ENCODE peak calls at places on chromosomes 3 and 15, in seven cellular contexts. One of them, this sample, is unnamed.

GRCh38 chr3:194985031-194985578 is 285.9 kb downstream of the XXYLT1 start:
- DNase-seq in naive B cell: no peak
- DNase-seq in GM23248: peak
- DNase-seq in astrocyte of the spinal cord: peak
- DNase-seq in amniotic stem cell: no peak
- DNase-seq in endothelial cell: peak
- DNase-seq in stimulated activated CD4-positive, alpha-beta T cell treated with anti-CD3 and anti-CD28 coated beads, Interleukin-1b, Interleukin-23, amount 100 ng/mL, for 1 hour: no peak
- DNase-seq in this sample: peak

GRCh38 chr3:85821130-85821756 is 862.5 kb downstream of the CADM2 start:
- DNase-seq in astrocyte of the spinal cord: peak
- DNase-seq in amniotic stem cell: no peak
- DNase-seq in GM23248: peak
- DNase-seq in stimulated activated CD4-positive, alpha-beta T cell treated with anti-CD3 and anti-CD28 coated beads, Interleukin-1b, Interleukin-23, amount 100 ng/mL, for 1 hour: no peak
- DNase-seq in naive B cell: no peak
- DNase-seq in endothelial cell: peak
- DNase-seq in this sample: no peak

GRCh38 chr15:101497017-101497416 is 7.5 kb upstream of the PCSK6 start:
- DNase-seq in stimulated activated CD4-positive, alpha-beta T cell treated with anti-CD3 and anti-CD28 coated beads, Interleukin-1b, Interleukin-23, amount 100 ng/mL, for 1 hour: no peak
- DNase-seq in GM23248: no peak
- DNase-seq in astrocyte of the spinal cord: no peak
- DNase-seq in endothelial cell: no peak
- DNase-seq in naive B cell: no peak
- DNase-seq in amniotic stem cell: no peak
- DNase-seq in this sample: no peak

GRCh38 chr3:27939940-27940339 is 217.8 kb upstream of the EOMES start:
- DNase-seq in astrocyte of the spinal cord: peak
- DNase-seq in GM23248: peak
- DNase-seq in endothelial cell: no peak
- DNase-seq in stimulated activated CD4-positive, alpha-beta T cell treated with anti-CD3 and anti-CD28 coated beads, Interleukin-1b, Interleukin-23, amount 100 ng/mL, for 1 hour: no peak
- DNase-seq in amniotic stem cell: no peak
- DNase-seq in naive B cell: no peak
- DNase-seq in this sample: no peak

GRCh38 chr3:140816372-140816771 is 125.3 kb upstream of the SLC25A36 start:
- DNase-seq in naive B cell: peak
- DNase-seq in endothelial cell: no peak
- DNase-seq in GM23248: no peak
- DNase-seq in amniotic stem cell: no peak
- DNase-seq in astrocyte of the spinal cord: no peak
- DNase-seq in stimulated activated CD4-positive, alpha-beta T cell treated with anti-CD3 and anti-CD28 coated beads, Interleukin-1b, Interleukin-23, amount 100 ng/mL, for 1 hour: no peak
- DNase-seq in this sample: no peak

GRCh38 chr3:183330881-183331280 is 77.8 kb downstream of the B3GNT5 start:
- DNase-seq in stimulated activated CD4-positive, alpha-beta T cell treated with anti-CD3 and anti-CD28 coated beads, Interleukin-1b, Interleukin-23, amount 100 ng/mL, for 1 hour: no peak
- DNase-seq in astrocyte of the spinal cord: no peak
- DNase-seq in naive B cell: no peak
- DNase-seq in GM23248: no peak
- DNase-seq in amniotic stem cell: no peak
- DNase-seq in endothelial cell: no peak
- DNase-seq in this sample: no peak

GRCh38 chr3:195806916-195807231 is 4.9 kb downstream of the MUC4 start:
- DNase-seq in stimulated activated CD4-positive, alpha-beta T cell treated with anti-CD3 and anti-CD28 coated beads, Interleukin-1b, Interleukin-23, amount 100 ng/mL, for 1 hour: no peak
- DNase-seq in endothelial cell: no peak
- DNase-seq in GM23248: no peak
- DNase-seq in naive B cell: no peak
- DNase-seq in amniotic stem cell: no peak
- DNase-seq in astrocyte of the spinal cord: no peak
- DNase-seq in this sample: no peak

GRCh38 chr3:15989419-15989818 is 185.1 kb upstream of the GALNT15 start:
- DNase-seq in GM23248: peak
- DNase-seq in astrocyte of the spinal cord: no peak
- DNase-seq in naive B cell: no peak
- DNase-seq in amniotic stem cell: no peak
- DNase-seq in endothelial cell: no peak
- DNase-seq in stimulated activated CD4-positive, alpha-beta T cell treated with anti-CD3 and anti-CD28 coated beads, Interleukin-1b, Interleukin-23, amount 100 ng/mL, for 1 hour: no peak
- DNase-seq in this sample: no peak

GRCh38 chr3:31610700-31611275 is 78.1 kb downstream of the STT3B start:
- DNase-seq in amniotic stem cell: peak
- DNase-seq in GM23248: peak
- DNase-seq in stimulated activated CD4-positive, alpha-beta T cell treated with anti-CD3 and anti-CD28 coated beads, Interleukin-1b, Interleukin-23, amount 100 ng/mL, for 1 hour: no peak
- DNase-seq in naive B cell: no peak
- DNase-seq in astrocyte of the spinal cord: peak
- DNase-seq in endothelial cell: peak
- DNase-seq in this sample: no peak

GRCh38 chr15:70587896-70588567 is 175.3 kb downstream of the UACA start:
- DNase-seq in GM23248: no peak
- DNase-seq in amniotic stem cell: no peak
- DNase-seq in astrocyte of the spinal cord: no peak
- DNase-seq in endothelial cell: no peak
- DNase-seq in naive B cell: no peak
- DNase-seq in stimulated activated CD4-positive, alpha-beta T cell treated with anti-CD3 and anti-CD28 coated beads, Interleukin-1b, Interleukin-23, amount 100 ng/mL, for 1 hour: no peak
- DNase-seq in this sample: no peak

GRCh38 chr3:16897254-16897926 is 12.6 kb downstream of the PLCL2 start:
- DNase-seq in astrocyte of the spinal cord: no peak
- DNase-seq in endothelial cell: no peak
- DNase-seq in GM23248: no peak
- DNase-seq in naive B cell: peak
- DNase-seq in stimulated activated CD4-positive, alpha-beta T cell treated with anti-CD3 and anti-CD28 coated beads, Interleukin-1b, Interleukin-23, amount 100 ng/mL, for 1 hour: no peak
- DNase-seq in amniotic stem cell: no peak
- DNase-seq in this sample: no peak

GRCh38 chr15:38817427-38818155 is 253.0 kb upstream of the RASGRP1 start:
- DNase-seq in GM23248: peak
- DNase-seq in endothelial cell: peak
- DNase-seq in astrocyte of the spinal cord: peak
- DNase-seq in naive B cell: peak
- DNase-seq in amniotic stem cell: peak
- DNase-seq in stimulated activated CD4-positive, alpha-beta T cell treated with anti-CD3 and anti-CD28 coated beads, Interleukin-1b, Interleukin-23, amount 100 ng/mL, for 1 hour: peak
- DNase-seq in this sample: peak

GRCh38 chr15:55627730-55628368 is 39.7 kb upstream of the PYGO1 start:
- DNase-seq in astrocyte of the spinal cord: peak
- DNase-seq in stimulated activated CD4-positive, alpha-beta T cell treated with anti-CD3 and anti-CD28 coated beads, Interleukin-1b, Interleukin-23, amount 100 ng/mL, for 1 hour: no peak
- DNase-seq in amniotic stem cell: peak
- DNase-seq in naive B cell: no peak
- DNase-seq in GM23248: peak
- DNase-seq in endothelial cell: no peak
- DNase-seq in this sample: peak

GRCh38 chr3:176994876-176995781 is 202.2 kb downstream of the TBL1XR1 start:
- DNase-seq in naive B cell: no peak
- DNase-seq in amniotic stem cell: no peak
- DNase-seq in stimulated activated CD4-positive, alpha-beta T cell treated with anti-CD3 and anti-CD28 coated beads, Interleukin-1b, Interleukin-23, amount 100 ng/mL, for 1 hour: no peak
- DNase-seq in GM23248: no peak
- DNase-seq in astrocyte of the spinal cord: no peak
- DNase-seq in endothelial cell: no peak
- DNase-seq in this sample: no peak

GRCh38 chr15:62512906-62513305 is 347.8 kb upstream of the C2CD4B start:
- DNase-seq in naive B cell: no peak
- DNase-seq in endothelial cell: no peak
- DNase-seq in astrocyte of the spinal cord: no peak
- DNase-seq in GM23248: no peak
- DNase-seq in amniotic stem cell: no peak
- DNase-seq in stimulated activated CD4-positive, alpha-beta T cell treated with anti-CD3 and anti-CD28 coated beads, Interleukin-1b, Interleukin-23, amount 100 ng/mL, for 1 hour: no peak
- DNase-seq in this sample: no peak

GRCh38 chr3:194577985-194578905 is 55.0 kb downstream of the TMEM44 start:
- DNase-seq in naive B cell: no peak
- DNase-seq in stimulated activated CD4-positive, alpha-beta T cell treated with anti-CD3 and anti-CD28 coated beads, Interleukin-1b, Interleukin-23, amount 100 ng/mL, for 1 hour: no peak
- DNase-seq in astrocyte of the spinal cord: peak
- DNase-seq in GM23248: peak
- DNase-seq in endothelial cell: no peak
- DNase-seq in amniotic stem cell: peak
- DNase-seq in this sample: peak

GRCh38 chr3:66322436-66322835 is 101.6 kb downstream of the SLC25A26 start:
- DNase-seq in endothelial cell: no peak
- DNase-seq in astrocyte of the spinal cord: no peak
- DNase-seq in amniotic stem cell: no peak
- DNase-seq in naive B cell: no peak
- DNase-seq in GM23248: peak
- DNase-seq in stimulated activated CD4-positive, alpha-beta T cell treated with anti-CD3 and anti-CD28 coated beads, Interleukin-1b, Interleukin-23, amount 100 ng/mL, for 1 hour: no peak
- DNase-seq in this sample: no peak

GRCh38 chr15:64921711-64922110 is 10.0 kb downstream of the ANKDD1A start:
- DNase-seq in endothelial cell: no peak
- DNase-seq in astrocyte of the spinal cord: no peak
- DNase-seq in amniotic stem cell: no peak
- DNase-seq in GM23248: no peak
- DNase-seq in naive B cell: no peak
- DNase-seq in stimulated activated CD4-positive, alpha-beta T cell treated with anti-CD3 and anti-CD28 coated beads, Interleukin-1b, Interleukin-23, amount 100 ng/mL, for 1 hour: no peak
- DNase-seq in this sample: no peak

GRCh38 chr3:11601446-11602241 is 42.1 kb downstream of the VGLL4 start:
- DNase-seq in naive B cell: peak
- DNase-seq in endothelial cell: no peak
- DNase-seq in GM23248: peak
- DNase-seq in amniotic stem cell: no peak
- DNase-seq in astrocyte of the spinal cord: peak
- DNase-seq in stimulated activated CD4-positive, alpha-beta T cell treated with anti-CD3 and anti-CD28 coated beads, Interleukin-1b, Interleukin-23, amount 100 ng/mL, for 1 hour: no peak
- DNase-seq in this sample: peak

GRCh38 chr15:98649621-98649995 is 1.3 kb downstream of the IGF1R start:
- DNase-seq in naive B cell: peak
- DNase-seq in astrocyte of the spinal cord: no peak
- DNase-seq in amniotic stem cell: no peak
- DNase-seq in endothelial cell: peak
- DNase-seq in GM23248: peak
- DNase-seq in stimulated activated CD4-positive, alpha-beta T cell treated with anti-CD3 and anti-CD28 coated beads, Interleukin-1b, Interleukin-23, amount 100 ng/mL, for 1 hour: peak
- DNase-seq in this sample: peak

GRCh38 chr15:51111061-51111460 is 16.4 kb upstream of the TNFAIP8L3 start:
- DNase-seq in naive B cell: no peak
- DNase-seq in astrocyte of the spinal cord: no peak
- DNase-seq in endothelial cell: no peak
- DNase-seq in stimulated activated CD4-positive, alpha-beta T cell treated with anti-CD3 and anti-CD28 coated beads, Interleukin-1b, Interleukin-23, amount 100 ng/mL, for 1 hour: no peak
- DNase-seq in GM23248: peak
- DNase-seq in amniotic stem cell: no peak
- DNase-seq in this sample: no peak

GRCh38 chr15:41502787-41503668 is 9.4 kb downstream of the ITPKA start:
- DNase-seq in endothelial cell: no peak
- DNase-seq in naive B cell: no peak
- DNase-seq in astrocyte of the spinal cord: no peak
- DNase-seq in GM23248: peak
- DNase-seq in stimulated activated CD4-positive, alpha-beta T cell treated with anti-CD3 and anti-CD28 coated beads, Interleukin-1b, Interleukin-23, amount 100 ng/mL, for 1 hour: no peak
- DNase-seq in amniotic stem cell: no peak
- DNase-seq in this sample: no peak

GRCh38 chr3:60250210-60250609 is 1001.0 kb downstream of the FHIT start:
- DNase-seq in amniotic stem cell: no peak
- DNase-seq in GM23248: peak
- DNase-seq in astrocyte of the spinal cord: no peak
- DNase-seq in naive B cell: no peak
- DNase-seq in endothelial cell: no peak
- DNase-seq in stimulated activated CD4-positive, alpha-beta T cell treated with anti-CD3 and anti-CD28 coated beads, Interleukin-1b, Interleukin-23, amount 100 ng/mL, for 1 hour: no peak
- DNase-seq in this sample: no peak

GRCh38 chr3:165895919-165896318 is 58.7 kb upstream of the BCHE start:
- DNase-seq in naive B cell: no peak
- DNase-seq in astrocyte of the spinal cord: no peak
- DNase-seq in amniotic stem cell: no peak
- DNase-seq in stimulated activated CD4-positive, alpha-beta T cell treated with anti-CD3 and anti-CD28 coated beads, Interleukin-1b, Interleukin-23, amount 100 ng/mL, for 1 hour: no peak
- DNase-seq in endothelial cell: peak
- DNase-seq in GM23248: no peak
- DNase-seq in this sample: no peak